ENCODE peak calls at places on chromosomes 12 and 14, in six cellular contexts. R is fibroblast of lung; B is H54; G is posterior vena cava; U is Panc1; A is stimulated activated CD4-positive, alpha-beta T cell treated with anti-CD3 and anti-CD28 coated beads, Interleukin-15, amount 100 ng/mL, for 24 hours. J is an unnamed sample.

GRCh38 chr14:33475623-33476022 is 475.3 kb downstream of the EGLN3 start:
- DNase-seq in R (peak), B (peak), G (no peak), U (peak), A (peak), J (no peak)

GRCh38 chr14:23296012-23296777 is 6.5 kb downstream of the PPP1R3E start:
- DNase-seq in R (no peak), B (no peak), G (no peak), U (no peak), A (no peak), J (no peak)

GRCh38 chr12:40325349-40325960 is 100.7 kb downstream of the LRRK2 start:
- DNase-seq in R (peak), B (peak), G (no peak), U (peak), A (no peak), J (no peak)

GRCh38 chr14:50783542-50783941 is 47.4 kb downstream of the NIN start:
- DNase-seq in R (no peak), B (no peak), G (no peak), U (no peak), A (no peak), J (no peak)

GRCh38 chr14:66422019-66422946 is 63.9 kb upstream of the CCDC196 start:
- DNase-seq in R (no peak), B (no peak), G (no peak), U (no peak), A (no peak), J (no peak)

GRCh38 chr12:78181544-78182162 is 351.0 kb downstream of the NAV3 start:
- DNase-seq in R (no peak), B (no peak), G (no peak), U (no peak), A (no peak), J (no peak)

GRCh38 chr12:120364487-120364886 is 4.5 kb downstream of the MSI1 start:
- DNase-seq in R (no peak), B (no peak), G (no peak), U (no peak), A (no peak), J (no peak)

GRCh38 chr12:95804296-95804695 is 13.7 kb upstream of the NTN4 start:
- DNase-seq in R (no peak), B (no peak), G (no peak), U (no peak), A (no peak), J (no peak)

GRCh38 chr12:83574142-83574541 is 887.4 kb downstream of the TMTC2 start:
- DNase-seq in R (no peak), B (no peak), G (no peak), U (no peak), A (no peak), J (no peak)

GRCh38 chr14:23877538-23878180 is 75.9 kb upstream of the DHRS4 start:
- DNase-seq in R (no peak), B (no peak), G (no peak), U (no peak), A (peak), J (no peak)

GRCh38 chr14:22994762-22995275 is 12.5 kb upstream of the AJUBA start:
- DNase-seq in R (peak), B (no peak), G (no peak), U (no peak), A (peak), J (no peak)

GRCh38 chr12:112945515-112945914 is 7.2 kb downstream of the OAS3 start:
- DNase-seq in R (no peak), B (no peak), G (no peak), U (no peak), A (no peak), J (no peak)

GRCh38 chr14:69693823-69694729 is 72.9 kb upstream of the SRSF5 start:
- DNase-seq in R (no peak), B (no peak), G (peak), U (no peak), A (no peak), J (no peak)

GRCh38 chr14:90645842-90646443 is 170.3 kb downstream of the TTC7B start:
- DNase-seq in R (peak), B (peak), G (no peak), U (no peak), A (no peak), J (no peak)

GRCh38 chr12:25977047-25977446 is 18.6 kb downstream of the RASSF8 start:
- DNase-seq in R (peak), B (no peak), G (peak), U (no peak), A (no peak), J (no peak)

GRCh38 chr12:52740591-52740990 is 36.6 kb downstream of the KRT76 start:
- DNase-seq in R (no peak), B (no peak), G (no peak), U (no peak), A (no peak), J (no peak)

GRCh38 chr12:99135376-99135775 is 490.3 kb downstream of the APAF1 start:
- DNase-seq in R (no peak), B (no peak), G (no peak), U (no peak), A (no peak), J (no peak)

GRCh38 chr12:82554529-82554928 is 132.2 kb upstream of the TMTC2 start:
- DNase-seq in R (peak), B (peak), G (no peak), U (no peak), A (no peak), J (no peak)

GRCh38 chr12:68352067-68352466 is 19.9 kb upstream of the MDM1 start:
- DNase-seq in R (peak), B (no peak), G (no peak), U (no peak), A (no peak), J (no peak)

GRCh38 chr14:22767323-22767589 is 768 bp downstream of the OXA1L start:
- DNase-seq in R (no peak), B (no peak), G (no peak), U (no peak), A (no peak), J (no peak)

GRCh38 chr12:111174283-111175108 is 194.4 kb downstream of the PHETA1 start:
- DNase-seq in R (no peak), B (no peak), G (no peak), U (peak), A (no peak), J (no peak)

GRCh38 chr12:102034346-102034745 is 27.4 kb downstream of the WASHC3 start:
- DNase-seq in R (peak), B (no peak), G (no peak), U (no peak), A (no peak), J (no peak)

J was measured in chondrocyte.